ENCODE peak calls at places on chromosome 5, in ten cellular contexts. One of them, this sample, is unnamed.

GRCh38 chr5:72255670-72256069 is 64.4 kb downstream of the MRPS27 start:
- DNase-seq in ecto neural progenitor cell: no peak
- DNase-seq in AG20443: no peak
- DNase-seq in stimulated activated CD4-positive, alpha-beta T cell treated with anti-CD3 and anti-CD28 coated beads, TNF-alpha, amount 100 ng/mL, for 1 hour: no peak
- DNase-seq in nephron progenitor cell: no peak
- DNase-seq in fibroblast of mammary gland: no peak
- DNase-seq in MV-4-11: no peak
- DNase-seq in activated CD4-positive, alpha-beta T cell treated with anti-CD3 and anti-CD28 coated beads, Interleukin-2, amount 10 ng/mL, durations not matched to agents 7 days and 5 days: no peak
- DNase-seq in A172: no peak
- DNase-seq in thoracic aorta: no peak
- DNase-seq in this sample: no peak

GRCh38 chr5:62206150-62206829 is 99.7 kb upstream of the KIF2A start:
- DNase-seq in fibroblast of mammary gland: peak; percentile 5
- DNase-seq in AG20443: peak; percentile 26
- DNase-seq in thoracic aorta: no peak
- DNase-seq in ecto neural progenitor cell: peak; percentile 59
- DNase-seq in A172: peak; percentile 14
- DNase-seq in MV-4-11: no peak
- DNase-seq in stimulated activated CD4-positive, alpha-beta T cell treated with anti-CD3 and anti-CD28 coated beads, TNF-alpha, amount 100 ng/mL, for 1 hour: no peak
- DNase-seq in nephron progenitor cell: peak; percentile 18
- DNase-seq in activated CD4-positive, alpha-beta T cell treated with anti-CD3 and anti-CD28 coated beads, Interleukin-2, amount 10 ng/mL, durations not matched to agents 7 days and 5 days: no peak
- DNase-seq in this sample: peak; percentile 64

GRCh38 chr5:9885164-9885563 is 255.0 kb upstream of the TAS2R1 start:
- DNase-seq in fibroblast of mammary gland: no peak
- DNase-seq in thoracic aorta: no peak
- DNase-seq in nephron progenitor cell: no peak
- DNase-seq in ecto neural progenitor cell: no peak
- DNase-seq in stimulated activated CD4-positive, alpha-beta T cell treated with anti-CD3 and anti-CD28 coated beads, TNF-alpha, amount 100 ng/mL, for 1 hour: no peak
- DNase-seq in MV-4-11: no peak
- DNase-seq in AG20443: no peak
- DNase-seq in A172: no peak
- DNase-seq in activated CD4-positive, alpha-beta T cell treated with anti-CD3 and anti-CD28 coated beads, Interleukin-2, amount 10 ng/mL, durations not matched to agents 7 days and 5 days: no peak
- DNase-seq in this sample: no peak

GRCh38 chr5:125756456-125756855 is 666.8 kb upstream of the GRAMD2B start:
- DNase-seq in activated CD4-positive, alpha-beta T cell treated with anti-CD3 and anti-CD28 coated beads, Interleukin-2, amount 10 ng/mL, durations not matched to agents 7 days and 5 days: no peak
- DNase-seq in nephron progenitor cell: no peak
- DNase-seq in fibroblast of mammary gland: peak; percentile 60
- DNase-seq in A172: no peak
- DNase-seq in ecto neural progenitor cell: no peak
- DNase-seq in AG20443: no peak
- DNase-seq in stimulated activated CD4-positive, alpha-beta T cell treated with anti-CD3 and anti-CD28 coated beads, TNF-alpha, amount 100 ng/mL, for 1 hour: no peak
- DNase-seq in MV-4-11: peak; percentile 4
- DNase-seq in thoracic aorta: no peak
- DNase-seq in this sample: no peak

GRCh38 chr5:142611154-142611553 is 74.7 kb downstream of the FGF1 start:
- DNase-seq in thoracic aorta: peak; percentile 39
- DNase-seq in activated CD4-positive, alpha-beta T cell treated with anti-CD3 and anti-CD28 coated beads, Interleukin-2, amount 10 ng/mL, durations not matched to agents 7 days and 5 days: peak; percentile 78
- DNase-seq in A172: peak; percentile 57
- DNase-seq in ecto neural progenitor cell: peak; percentile 78
- DNase-seq in nephron progenitor cell: peak; percentile 76
- DNase-seq in fibroblast of mammary gland: peak; percentile 75
- DNase-seq in AG20443: peak; percentile 83
- DNase-seq in stimulated activated CD4-positive, alpha-beta T cell treated with anti-CD3 and anti-CD28 coated beads, TNF-alpha, amount 100 ng/mL, for 1 hour: peak; percentile 32
- DNase-seq in MV-4-11: no peak
- DNase-seq in this sample: peak; percentile 85

GRCh38 chr5:178394074-178394473 is 161.5 kb upstream of the PHYKPL start:
- DNase-seq in MV-4-11: no peak
- DNase-seq in nephron progenitor cell: no peak
- DNase-seq in AG20443: no peak
- DNase-seq in A172: no peak
- DNase-seq in stimulated activated CD4-positive, alpha-beta T cell treated with anti-CD3 and anti-CD28 coated beads, TNF-alpha, amount 100 ng/mL, for 1 hour: no peak
- DNase-seq in ecto neural progenitor cell: no peak
- DNase-seq in fibroblast of mammary gland: no peak
- DNase-seq in activated CD4-positive, alpha-beta T cell treated with anti-CD3 and anti-CD28 coated beads, Interleukin-2, amount 10 ng/mL, durations not matched to agents 7 days and 5 days: no peak
- DNase-seq in thoracic aorta: no peak
- DNase-seq in this sample: no peak

GRCh38 chr5:162824360-162824759 is 613.0 kb upstream of the CCNG1 start:
- DNase-seq in thoracic aorta: no peak
- DNase-seq in ecto neural progenitor cell: no peak
- DNase-seq in fibroblast of mammary gland: no peak
- DNase-seq in AG20443: no peak
- DNase-seq in nephron progenitor cell: no peak
- DNase-seq in A172: no peak
- DNase-seq in activated CD4-positive, alpha-beta T cell treated with anti-CD3 and anti-CD28 coated beads, Interleukin-2, amount 10 ng/mL, durations not matched to agents 7 days and 5 days: no peak
- DNase-seq in MV-4-11: peak; percentile 86
- DNase-seq in stimulated activated CD4-positive, alpha-beta T cell treated with anti-CD3 and anti-CD28 coated beads, TNF-alpha, amount 100 ng/mL, for 1 hour: no peak
- DNase-seq in this sample: no peak

GRCh38 chr5:79484731-79485130 is 29.2 kb downstream of the HOMER1 start:
- DNase-seq in stimulated activated CD4-positive, alpha-beta T cell treated with anti-CD3 and anti-CD28 coated beads, TNF-alpha, amount 100 ng/mL, for 1 hour: no peak
- DNase-seq in nephron progenitor cell: no peak
- DNase-seq in MV-4-11: no peak
- DNase-seq in thoracic aorta: no peak
- DNase-seq in A172: no peak
- DNase-seq in AG20443: no peak
- DNase-seq in activated CD4-positive, alpha-beta T cell treated with anti-CD3 and anti-CD28 coated beads, Interleukin-2, amount 10 ng/mL, durations not matched to agents 7 days and 5 days: no peak
- DNase-seq in ecto neural progenitor cell: no peak
- DNase-seq in fibroblast of mammary gland: no peak
- DNase-seq in this sample: no peak

GRCh38 chr5:139838381-139839197 is 43.0 kb downstream of the PSD2 start:
- DNase-seq in MV-4-11: no peak
- DNase-seq in AG20443: no peak
- DNase-seq in thoracic aorta: no peak
- DNase-seq in activated CD4-positive, alpha-beta T cell treated with anti-CD3 and anti-CD28 coated beads, Interleukin-2, amount 10 ng/mL, durations not matched to agents 7 days and 5 days: no peak
- DNase-seq in nephron progenitor cell: no peak
- DNase-seq in ecto neural progenitor cell: no peak
- DNase-seq in A172: no peak
- DNase-seq in stimulated activated CD4-positive, alpha-beta T cell treated with anti-CD3 and anti-CD28 coated beads, TNF-alpha, amount 100 ng/mL, for 1 hour: no peak
- DNase-seq in fibroblast of mammary gland: no peak
- DNase-seq in this sample: no peak

GRCh38 chr5:108487951-108488350 is 106.1 kb upstream of the FBXL17 start:
- DNase-seq in ecto neural progenitor cell: no peak
- DNase-seq in thoracic aorta: no peak
- DNase-seq in stimulated activated CD4-positive, alpha-beta T cell treated with anti-CD3 and anti-CD28 coated beads, TNF-alpha, amount 100 ng/mL, for 1 hour: no peak
- DNase-seq in MV-4-11: no peak
- DNase-seq in A172: no peak
- DNase-seq in activated CD4-positive, alpha-beta T cell treated with anti-CD3 and anti-CD28 coated beads, Interleukin-2, amount 10 ng/mL, durations not matched to agents 7 days and 5 days: no peak
- DNase-seq in nephron progenitor cell: no peak
- DNase-seq in AG20443: no peak
- DNase-seq in fibroblast of mammary gland: peak; percentile 60
- DNase-seq in this sample: no peak

GRCh38 chr5:1204693-1205242 is 3.4 kb downstream of the SLC6A19 start:
- DNase-seq in stimulated activated CD4-positive, alpha-beta T cell treated with anti-CD3 and anti-CD28 coated beads, TNF-alpha, amount 100 ng/mL, for 1 hour: no peak
- DNase-seq in AG20443: no peak
- DNase-seq in thoracic aorta: no peak
- DNase-seq in activated CD4-positive, alpha-beta T cell treated with anti-CD3 and anti-CD28 coated beads, Interleukin-2, amount 10 ng/mL, durations not matched to agents 7 days and 5 days: no peak
- DNase-seq in MV-4-11: peak; percentile 65
- DNase-seq in nephron progenitor cell: peak; percentile 52
- DNase-seq in A172: peak; percentile 22
- DNase-seq in fibroblast of mammary gland: peak; percentile 12
- DNase-seq in ecto neural progenitor cell: peak; percentile 73
- DNase-seq in this sample: peak; percentile 31

GRCh38 chr5:180047667-180048066 is 23.9 kb downstream of the RNF130 start:
- DNase-seq in ecto neural progenitor cell: no peak
- DNase-seq in MV-4-11: no peak
- DNase-seq in fibroblast of mammary gland: peak; percentile 62
- DNase-seq in A172: no peak
- DNase-seq in nephron progenitor cell: no peak
- DNase-seq in thoracic aorta: no peak
- DNase-seq in AG20443: no peak
- DNase-seq in stimulated activated CD4-positive, alpha-beta T cell treated with anti-CD3 and anti-CD28 coated beads, TNF-alpha, amount 100 ng/mL, for 1 hour: no peak
- DNase-seq in activated CD4-positive, alpha-beta T cell treated with anti-CD3 and anti-CD28 coated beads, Interleukin-2, amount 10 ng/mL, durations not matched to agents 7 days and 5 days: no peak
- DNase-seq in this sample: no peak

GRCh38 chr5:92513067-92513466 is 1068.0 kb downstream of the NR2F1-AS1 start:
- DNase-seq in MV-4-11: no peak
- DNase-seq in nephron progenitor cell: no peak
- DNase-seq in AG20443: no peak
- DNase-seq in activated CD4-positive, alpha-beta T cell treated with anti-CD3 and anti-CD28 coated beads, Interleukin-2, amount 10 ng/mL, durations not matched to agents 7 days and 5 days: no peak
- DNase-seq in stimulated activated CD4-positive, alpha-beta T cell treated with anti-CD3 and anti-CD28 coated beads, TNF-alpha, amount 100 ng/mL, for 1 hour: no peak
- DNase-seq in ecto neural progenitor cell: no peak
- DNase-seq in thoracic aorta: no peak
- DNase-seq in A172: no peak
- DNase-seq in fibroblast of mammary gland: peak; percentile 36
- DNase-seq in this sample: no peak

GRCh38 chr5:21613971-21614488 is 1239.1 kb downstream of the CDH12 start:
- DNase-seq in stimulated activated CD4-positive, alpha-beta T cell treated with anti-CD3 and anti-CD28 coated beads, TNF-alpha, amount 100 ng/mL, for 1 hour: no peak
- DNase-seq in fibroblast of mammary gland: no peak
- DNase-seq in ecto neural progenitor cell: no peak
- DNase-seq in activated CD4-positive, alpha-beta T cell treated with anti-CD3 and anti-CD28 coated beads, Interleukin-2, amount 10 ng/mL, durations not matched to agents 7 days and 5 days: no peak
- DNase-seq in nephron progenitor cell: no peak
- DNase-seq in thoracic aorta: no peak
- DNase-seq in AG20443: no peak
- DNase-seq in MV-4-11: no peak
- DNase-seq in A172: no peak
- DNase-seq in this sample: peak; percentile 22

GRCh38 chr5:155308289-155308688 is 294.7 kb downstream of the KIF4B start:
- DNase-seq in activated CD4-positive, alpha-beta T cell treated with anti-CD3 and anti-CD28 coated beads, Interleukin-2, amount 10 ng/mL, durations not matched to agents 7 days and 5 days: no peak
- DNase-seq in fibroblast of mammary gland: no peak
- DNase-seq in MV-4-11: no peak
- DNase-seq in thoracic aorta: no peak
- DNase-seq in A172: no peak
- DNase-seq in ecto neural progenitor cell: no peak
- DNase-seq in nephron progenitor cell: no peak
- DNase-seq in stimulated activated CD4-positive, alpha-beta T cell treated with anti-CD3 and anti-CD28 coated beads, TNF-alpha, amount 100 ng/mL, for 1 hour: no peak
- DNase-seq in AG20443: no peak
- DNase-seq in this sample: no peak

GRCh38 chr5:131417240-131417869 is 153.5 kb downstream of the CDC42SE2 start:
- DNase-seq in stimulated activated CD4-positive, alpha-beta T cell treated with anti-CD3 and anti-CD28 coated beads, TNF-alpha, amount 100 ng/mL, for 1 hour: peak; percentile 74
- DNase-seq in fibroblast of mammary gland: peak; percentile 78
- DNase-seq in MV-4-11: peak; percentile 62
- DNase-seq in ecto neural progenitor cell: peak; percentile 70
- DNase-seq in AG20443: peak; percentile 65
- DNase-seq in activated CD4-positive, alpha-beta T cell treated with anti-CD3 and anti-CD28 coated beads, Interleukin-2, amount 10 ng/mL, durations not matched to agents 7 days and 5 days: peak; percentile 86
- DNase-seq in thoracic aorta: no peak
- DNase-seq in A172: peak; percentile 74
- DNase-seq in nephron progenitor cell: peak; percentile 82
- DNase-seq in this sample: peak; percentile 82

GRCh38 chr5:159751459-159751858 is 164.8 kb upstream of the ADRA1B start:
- DNase-seq in A172: no peak
- DNase-seq in MV-4-11: no peak
- DNase-seq in thoracic aorta: no peak
- DNase-seq in stimulated activated CD4-positive, alpha-beta T cell treated with anti-CD3 and anti-CD28 coated beads, TNF-alpha, amount 100 ng/mL, for 1 hour: no peak
- DNase-seq in fibroblast of mammary gland: no peak
- DNase-seq in activated CD4-positive, alpha-beta T cell treated with anti-CD3 and anti-CD28 coated beads, Interleukin-2, amount 10 ng/mL, durations not matched to agents 7 days and 5 days: no peak
- DNase-seq in nephron progenitor cell: no peak
- DNase-seq in AG20443: no peak
- DNase-seq in ecto neural progenitor cell: no peak
- DNase-seq in this sample: no peak

GRCh38 chr5:2867373-2867933 is 116.0 kb upstream of the IRX2 start:
- DNase-seq in activated CD4-positive, alpha-beta T cell treated with anti-CD3 and anti-CD28 coated beads, Interleukin-2, amount 10 ng/mL, durations not matched to agents 7 days and 5 days: no peak
- DNase-seq in fibroblast of mammary gland: no peak
- DNase-seq in stimulated activated CD4-positive, alpha-beta T cell treated with anti-CD3 and anti-CD28 coated beads, TNF-alpha, amount 100 ng/mL, for 1 hour: no peak
- DNase-seq in A172: no peak
- DNase-seq in ecto neural progenitor cell: no peak
- DNase-seq in AG20443: no peak
- DNase-seq in MV-4-11: no peak
- DNase-seq in nephron progenitor cell: no peak
- DNase-seq in thoracic aorta: no peak
- DNase-seq in this sample: no peak

GRCh38 chr5:119537704-119538103 is 85.4 kb downstream of the HSD17B4 start:
- DNase-seq in stimulated activated CD4-positive, alpha-beta T cell treated with anti-CD3 and anti-CD28 coated beads, TNF-alpha, amount 100 ng/mL, for 1 hour: no peak
- DNase-seq in A172: peak; percentile 15
- DNase-seq in nephron progenitor cell: no peak
- DNase-seq in AG20443: no peak
- DNase-seq in activated CD4-positive, alpha-beta T cell treated with anti-CD3 and anti-CD28 coated beads, Interleukin-2, amount 10 ng/mL, durations not matched to agents 7 days and 5 days: no peak
- DNase-seq in thoracic aorta: no peak
- DNase-seq in fibroblast of mammary gland: peak; percentile 9
- DNase-seq in ecto neural progenitor cell: no peak
- DNase-seq in MV-4-11: no peak
- DNase-seq in this sample: no peak

GRCh38 chr5:81003987-81004386 is 43.8 kb downstream of the RASGRF2 start:
- DNase-seq in AG20443: no peak
- DNase-seq in A172: no peak
- DNase-seq in MV-4-11: no peak
- DNase-seq in ecto neural progenitor cell: no peak
- DNase-seq in fibroblast of mammary gland: no peak
- DNase-seq in thoracic aorta: no peak
- DNase-seq in nephron progenitor cell: no peak
- DNase-seq in activated CD4-positive, alpha-beta T cell treated with anti-CD3 and anti-CD28 coated beads, Interleukin-2, amount 10 ng/mL, durations not matched to agents 7 days and 5 days: no peak
- DNase-seq in stimulated activated CD4-positive, alpha-beta T cell treated with anti-CD3 and anti-CD28 coated beads, TNF-alpha, amount 100 ng/mL, for 1 hour: no peak
- DNase-seq in this sample: no peak

GRCh38 chr5:176408590-176408989 is 7.7 kb downstream of the CLTB start:
- DNase-seq in stimulated activated CD4-positive, alpha-beta T cell treated with anti-CD3 and anti-CD28 coated beads, TNF-alpha, amount 100 ng/mL, for 1 hour: no peak
- DNase-seq in A172: no peak
- DNase-seq in thoracic aorta: no peak
- DNase-seq in ecto neural progenitor cell: no peak
- DNase-seq in activated CD4-positive, alpha-beta T cell treated with anti-CD3 and anti-CD28 coated beads, Interleukin-2, amount 10 ng/mL, durations not matched to agents 7 days and 5 days: no peak
- DNase-seq in fibroblast of mammary gland: no peak
- DNase-seq in MV-4-11: no peak
- DNase-seq in AG20443: no peak
- DNase-seq in nephron progenitor cell: no peak
- DNase-seq in this sample: no peak

GRCh38 chr5:127324756-127325155 is 34.2 kb downstream of the MEGF10 start:
- DNase-seq in MV-4-11: no peak
- DNase-seq in thoracic aorta: no peak
- DNase-seq in ecto neural progenitor cell: no peak
- DNase-seq in AG20443: no peak
- DNase-seq in fibroblast of mammary gland: no peak
- DNase-seq in nephron progenitor cell: no peak
- DNase-seq in A172: no peak
- DNase-seq in activated CD4-positive, alpha-beta T cell treated with anti-CD3 and anti-CD28 coated beads, Interleukin-2, amount 10 ng/mL, durations not matched to agents 7 days and 5 days: no peak
- DNase-seq in stimulated activated CD4-positive, alpha-beta T cell treated with anti-CD3 and anti-CD28 coated beads, TNF-alpha, amount 100 ng/mL, for 1 hour: no peak
- DNase-seq in this sample: no peak

GRCh38 chr5:128774605-128775004 is 190.7 kb upstream of the SLC27A6 start:
- DNase-seq in activated CD4-positive, alpha-beta T cell treated with anti-CD3 and anti-CD28 coated beads, Interleukin-2, amount 10 ng/mL, durations not matched to agents 7 days and 5 days: no peak
- DNase-seq in A172: peak; percentile 85
- DNase-seq in MV-4-11: peak; percentile 79
- DNase-seq in fibroblast of mammary gland: peak; percentile 11
- DNase-seq in ecto neural progenitor cell: no peak
- DNase-seq in thoracic aorta: no peak
- DNase-seq in stimulated activated CD4-positive, alpha-beta T cell treated with anti-CD3 and anti-CD28 coated beads, TNF-alpha, amount 100 ng/mL, for 1 hour: no peak
- DNase-seq in nephron progenitor cell: no peak
- DNase-seq in AG20443: no peak
- DNase-seq in this sample: no peak

GRCh38 chr5:37926732-37927131 is 86.9 kb upstream of the GDNF start:
- DNase-seq in fibroblast of mammary gland: peak; percentile 13
- DNase-seq in nephron progenitor cell: no peak
- DNase-seq in stimulated activated CD4-positive, alpha-beta T cell treated with anti-CD3 and anti-CD28 coated beads, TNF-alpha, amount 100 ng/mL, for 1 hour: no peak
- DNase-seq in A172: no peak
- DNase-seq in ecto neural progenitor cell: no peak
- DNase-seq in thoracic aorta: no peak
- DNase-seq in activated CD4-positive, alpha-beta T cell treated with anti-CD3 and anti-CD28 coated beads, Interleukin-2, amount 10 ng/mL, durations not matched to agents 7 days and 5 days: no peak
- DNase-seq in MV-4-11: peak; percentile 72
- DNase-seq in AG20443: peak; percentile 22
- DNase-seq in this sample: no peak

GRCh38 chr5:160293901-160294561 is 18.3 kb downstream of the CCNJL start:
- DNase-seq in MV-4-11: peak; percentile 27
- DNase-seq in ecto neural progenitor cell: no peak
- DNase-seq in activated CD4-positive, alpha-beta T cell treated with anti-CD3 and anti-CD28 coated beads, Interleukin-2, amount 10 ng/mL, durations not matched to agents 7 days and 5 days: no peak
- DNase-seq in fibroblast of mammary gland: no peak
- DNase-seq in nephron progenitor cell: no peak
- DNase-seq in stimulated activated CD4-positive, alpha-beta T cell treated with anti-CD3 and anti-CD28 coated beads, TNF-alpha, amount 100 ng/mL, for 1 hour: no peak
- DNase-seq in thoracic aorta: no peak
- DNase-seq in AG20443: no peak
- DNase-seq in A172: no peak
- DNase-seq in this sample: no peak

GRCh38 chr5:6822556-6823343 is 109.5 kb downstream of the TENT4A start:
- DNase-seq in stimulated activated CD4-positive, alpha-beta T cell treated with anti-CD3 and anti-CD28 coated beads, TNF-alpha, amount 100 ng/mL, for 1 hour: no peak
- DNase-seq in nephron progenitor cell: peak; percentile 27
- DNase-seq in ecto neural progenitor cell: no peak
- DNase-seq in AG20443: no peak
- DNase-seq in A172: no peak
- DNase-seq in activated CD4-positive, alpha-beta T cell treated with anti-CD3 and anti-CD28 coated beads, Interleukin-2, amount 10 ng/mL, durations not matched to agents 7 days and 5 days: no peak
- DNase-seq in MV-4-11: no peak
- DNase-seq in fibroblast of mammary gland: no peak
- DNase-seq in thoracic aorta: no peak
- DNase-seq in this sample: no peak

This sample was measured in WTC11.